ENCODE peak calls at places on chromosomes 3 and 15, in eight cellular contexts. J is substantia nigra; Q is stimulated activated CD8-positive, alpha-beta memory T cell treated with anti-CD3 and anti-CD28 coated beads, Interleukin-15, amount 100 ng/mL, for 24 hours; Y is C1 segment of cervical spinal cord; R is ELR; U is fibroblast of mammary gland; G is cardiac fibroblast; A is HepG2. O is an unnamed sample.

GRCh38 chr3:35492846-35493245 is 146.5 kb upstream of the ARPP21 start:
- DNase-seq in G (no peak), J (no peak), U (no peak), R (no peak), A (no peak), Q (no peak), Y (no peak), O (no peak)

GRCh38 chr3:18386274-18386673 is 38.9 kb downstream of the SATB1 start:
- DNase-seq in U (no peak), Y (no peak), J (no peak), G (no peak), Q (no peak), A (no peak), R (no peak), O (no peak)

GRCh38 chr15:49380912-49381311 is 42.1 kb upstream of the FGF7 start:
- DNase-seq in Q (no peak), J (no peak), G (no peak), Y (no peak), R (peak), U (peak), A (no peak), O (no peak)

GRCh38 chr3:14428087-14429067 is 26.0 kb downstream of the SLC6A6 start:
- DNase-seq in R (no peak), Q (no peak), U (no peak), Y (no peak), G (peak), J (no peak), A (no peak), O (no peak)

GRCh38 chr3:121748638-121749275 is 784 bp downstream of the GOLGB1 start:
- DNase-seq in A (peak), R (peak), Y (no peak), J (no peak), U (peak), Q (no peak), G (peak), O (no peak)

GRCh38 chr15:63502843-63503738 is 1.3 kb upstream of the USP3 start:
- DNase-seq in U (peak), R (peak), G (peak), Y (peak), Q (peak), J (peak), A (peak), O (peak)

GRCh38 chr15:31034152-31034551 is 42.7 kb upstream of the MTMR10 start:
- DNase-seq in Q (no peak), U (peak), J (no peak), A (no peak), R (no peak), Y (no peak), G (no peak), O (no peak)

GRCh38 chr3:124634210-124635168 is 95.8 kb upstream of the UMPS start:
- DNase-seq in U (no peak), Q (no peak), Y (no peak), G (no peak), J (no peak), R (no peak), A (peak), O (no peak)

GRCh38 chr3:23966308-23966707 is 21.2 kb downstream of the NR1D2 start:
- DNase-seq in Y (no peak), A (no peak), G (peak), R (no peak), J (no peak), Q (no peak), U (peak), O (no peak)

GRCh38 chr15:95929232-95929846 is 401.2 kb upstream of the NR2F2 start:
- DNase-seq in Q (no peak), A (no peak), Y (no peak), R (no peak), G (peak), U (no peak), J (no peak), O (no peak)

GRCh38 chr3:127422663-127423375 is 135.0 kb upstream of the PRR20G start:
- DNase-seq in J (no peak), Y (no peak), A (no peak), G (no peak), U (no peak), Q (no peak), R (no peak), O (no peak)

GRCh38 chr15:92971081-92971480 is 71.0 kb downstream of the CHD2 start:
- DNase-seq in G (no peak), J (no peak), U (no peak), R (no peak), A (no peak), Q (no peak), Y (no peak), O (no peak)

GRCh38 chr3:177459397-177459796 is 262.1 kb upstream of the TBL1XR1 start:
- DNase-seq in Y (no peak), J (no peak), U (peak), A (no peak), Q (no peak), R (no peak), G (peak), O (no peak)

GRCh38 chr3:30664884-30665283 is 58.5 kb downstream of the TGFBR2 start:
- DNase-seq in J (no peak), R (no peak), G (no peak), Y (no peak), U (no peak), Q (no peak), A (no peak), O (no peak)